ENCODE peak calls at places on chromosome 5, in five cellular contexts. N, P, S, L and C are unnamed samples.

GRCh38 chr5:171462928-171463843 is 43.7 kb downstream of the FGF18 start:
- DNase-seq in L (no peak), S (no peak), P (no peak), N (no peak), C (no peak)

GRCh38 chr5:164581889-164582288 is 1076.5 kb downstream of the MAT2B start:
- DNase-seq in N (no peak), S (no peak), L (no peak), P (no peak), C (no peak)

GRCh38 chr5:142861011-142861410 is 90.8 kb downstream of the ARHGAP26 start:
- DNase-seq in N (no peak), S (no peak), L (no peak), P (no peak), C (no peak)

GRCh38 chr5:136749016-136749415 is 383.7 kb upstream of the TRPC7 start:
- DNase-seq in P (no peak), S (no peak), L (peak; percentile 15), N (no peak), C (no peak)

GRCh38 chr5:1995491-1995890 is 112.8 kb upstream of the IRX4 start:
- DNase-seq in S (no peak), N (no peak), L (no peak), P (no peak), C (no peak)

GRCh38 chr5:36305571-36306326 is 4.0 kb upstream of the RANBP3L start:
- DNase-seq in N (no peak), P (peak; percentile 47), S (peak; percentile 46), L (peak; percentile 48), C (no peak)

GRCh38 chr5:172607213-172607793 is 33.8 kb upstream of the NEURL1B start:
- DNase-seq in S (no peak), L (no peak), P (no peak), N (no peak), C (no peak)

GRCh38 chr5:42767491-42768105 is 11.0 kb downstream of the CCDC152 start:
- DNase-seq in S (no peak), L (peak; percentile 44), N (peak; percentile 35), P (no peak), C (no peak)

GRCh38 chr5:151924564-151925395 is at the start of gene GLRA1:
- DNase-seq in S (no peak), L (peak; percentile 38), P (peak; percentile 31), N (peak; percentile 69), C (no peak)

DNA sequence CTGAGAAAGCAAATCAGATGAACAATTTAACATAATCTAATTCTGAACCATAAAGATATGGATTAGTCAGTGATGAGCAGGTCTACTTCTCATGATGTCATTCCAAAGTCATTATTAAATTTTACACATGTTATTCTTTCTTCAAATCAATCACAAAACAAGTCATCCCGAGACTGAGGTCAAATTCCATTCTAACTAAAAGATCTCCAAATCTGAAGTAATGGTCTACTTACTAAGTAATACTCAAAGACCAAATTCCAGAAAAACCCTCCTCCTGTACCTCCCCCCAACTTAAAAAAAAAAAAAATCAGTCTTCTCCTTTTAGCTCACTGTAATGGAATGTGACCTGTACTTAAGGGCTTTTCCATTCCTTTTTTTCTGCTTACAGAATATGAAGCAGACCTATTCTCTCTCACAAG is 4.7 kb downstream of the PFDN1 start:
- DNase-seq in L (peak; percentile 70), S (no peak), P (no peak), N (peak; percentile 34), C (no peak)
- H3K27ac ChIP-seq in L (peak overlapping the region; percentile 17), S (no peak overlapping the region), P (peak overlapping the region; percentile 5), N (peak overlapping the region; percentile 83), C (no peak overlapping the region)

DNA sequence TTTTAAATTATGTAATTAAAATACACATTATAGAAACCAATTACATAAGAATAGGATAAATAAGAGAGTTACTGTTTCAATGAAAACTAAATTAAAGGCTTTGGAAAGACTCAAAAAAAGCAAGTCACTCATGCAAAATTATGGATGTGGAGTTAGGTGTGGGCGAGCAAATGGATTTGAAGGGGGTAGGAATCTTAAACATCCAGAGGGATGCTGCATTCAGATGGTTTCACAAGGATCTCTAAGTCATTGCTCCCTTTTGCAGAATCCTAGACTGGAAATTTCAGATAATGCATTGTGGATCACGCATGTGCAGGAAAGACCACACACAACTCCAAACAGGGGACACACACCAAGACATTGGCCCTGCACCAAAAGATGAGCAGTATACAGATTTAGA is 57.5 kb downstream of the DRD1 start:
- DNase-seq in S (no peak), L (no peak), N (no peak), P (no peak), C (no peak)
- H3K27ac ChIP-seq in S (no peak overlapping the region), L (no peak overlapping the region), N (no peak overlapping the region), P (no peak overlapping the region), C (peak overlapping the region; percentile 5)

GRCh38 chr5:179194941-179195381 is 134.8 kb downstream of the ZNF354C start:
- DNase-seq in S (no peak), L (no peak), P (no peak), N (peak; percentile 65), C (no peak)

GRCh38 chr5:179196420-179197079 is 136.4 kb downstream of the ZNF354C start:
- DNase-seq in P (no peak), L (no peak), N (peak; percentile 48), S (no peak), C (no peak)

GRCh38 chr5:179201986-179202385 is 141.8 kb downstream of the ZNF354C start:
- DNase-seq in L (no peak), P (no peak), S (no peak), N (peak; percentile 14), C (no peak)

GRCh38 chr5:179195561-179196419 is 135.6 kb downstream of the ZNF354C start:
- DNase-seq in L (no peak), N (peak; percentile 79), S (peak; percentile 34), P (no peak), C (no peak)

DNA sequence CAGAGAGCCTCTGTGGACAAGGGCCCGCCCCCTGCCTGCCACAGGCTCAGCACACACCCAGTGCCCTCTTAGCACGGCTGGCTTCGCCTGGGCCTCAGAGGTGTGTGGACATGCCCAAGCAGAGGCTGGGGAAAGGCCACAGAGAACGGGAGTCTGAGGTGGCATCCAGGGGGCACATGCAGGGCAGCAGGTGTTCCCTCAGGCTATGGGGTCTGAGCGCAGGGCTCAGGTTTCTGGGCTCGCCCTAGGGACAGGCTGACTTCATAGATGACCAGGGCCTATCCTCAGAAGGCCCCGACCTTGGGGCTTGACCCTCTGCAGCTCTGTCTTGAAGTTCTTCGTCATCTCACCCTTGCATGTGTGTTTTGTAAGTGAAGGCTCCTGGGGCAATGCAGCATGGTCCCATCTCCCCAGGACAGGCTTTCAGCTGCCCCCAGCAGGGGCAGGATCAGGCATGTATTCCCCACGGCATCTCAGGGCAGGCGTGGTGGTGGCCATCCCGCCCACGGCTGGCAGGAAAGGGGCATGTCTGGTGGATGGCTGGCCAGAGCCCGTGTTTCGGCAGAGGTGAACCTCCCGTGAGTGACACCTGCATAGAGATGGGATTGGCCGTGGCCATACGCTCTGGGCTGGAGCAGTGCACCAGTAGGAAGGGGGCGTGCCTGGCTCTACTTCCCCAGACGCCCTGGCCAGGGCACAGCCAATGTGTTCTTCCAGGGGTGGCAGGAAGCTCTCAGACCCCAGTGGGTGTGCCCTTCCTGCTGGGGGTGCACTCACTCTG is 138.9 kb downstream of the ZNF354C start:
- DNase-seq in P (no peak), N (peak; percentile 69), S (peak; percentile 28), L (no peak), C (no peak)
- H3K27ac ChIP-seq in P (no peak overlapping the region), N (no peak overlapping the region), S (no peak overlapping the region), L (no peak overlapping the region), C (no peak overlapping the region)

GRCh38 chr5:81067406-81067805 is 107.2 kb downstream of the RASGRF2 start:
- DNase-seq in S (no peak), N (no peak), L (no peak), P (no peak), C (no peak)

GRCh38 chr5:81068635-81069034 is 108.5 kb downstream of the RASGRF2 start:
- DNase-seq in P (no peak), S (no peak), L (no peak), N (no peak), C (no peak)

GRCh38 chr5:81068063-81068462 is 107.9 kb downstream of the RASGRF2 start:
- DNase-seq in L (no peak), P (no peak), N (no peak), S (no peak), C (no peak)

GRCh38 chr5:81066102-81066501 is 105.9 kb downstream of the RASGRF2 start:
- DNase-seq in S (no peak), L (no peak), P (no peak), N (no peak), C (no peak)

GRCh38 chr5:81065492-81065891 is 105.3 kb downstream of the RASGRF2 start:
- DNase-seq in P (no peak), S (no peak), L (peak; percentile 77), N (no peak), C (no peak)
- H3K27ac ChIP-seq in P (no peak overlapping the region), S (peak overlapping the region; percentile 61), L (no peak overlapping the region), N (no peak overlapping the region), C (peak overlapping the region; percentile 7)

DNA sequence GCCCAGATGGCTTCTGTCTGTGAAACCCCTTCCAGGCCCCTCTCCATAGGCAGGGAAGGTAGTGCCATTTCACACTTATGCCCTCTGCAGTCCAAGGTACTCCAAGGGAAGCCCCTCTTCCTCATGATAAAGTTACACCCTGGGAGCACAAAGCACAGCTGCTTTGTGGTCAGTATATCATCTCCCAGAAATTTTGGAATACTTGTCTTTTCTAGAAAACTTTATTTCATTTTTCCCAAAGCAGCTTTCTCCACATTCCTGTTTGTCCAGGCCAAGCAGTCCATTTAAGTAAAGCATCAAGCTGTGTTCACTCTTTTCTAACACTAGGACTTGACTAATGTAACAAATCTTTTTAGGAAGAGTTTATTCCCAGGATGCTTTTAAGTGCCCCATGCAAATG is 371.8 kb upstream of the RGMB start:
- DNase-seq in L (no peak), P (no peak), N (peak; percentile 74), S (no peak), C (no peak)
- H3K27ac ChIP-seq in L (peak overlapping the region; percentile 1), P (no peak overlapping the region), N (no peak overlapping the region), S (no peak overlapping the region), C (no peak overlapping the region)

GRCh38 chr5:158698768-158699167 is 400.9 kb downstream of the EBF1 start:
- DNase-seq in P (no peak), N (no peak), L (no peak), S (no peak), C (no peak)

GRCh38 chr5:158700997-158701391 is 398.7 kb downstream of the EBF1 start:
- DNase-seq in S (no peak), L (no peak), P (no peak), N (no peak), C (no peak)

GRCh38 chr5:158701406-158702177 is 398.1 kb downstream of the EBF1 start:
- DNase-seq in N (peak; percentile 68), S (no peak), L (no peak), P (no peak), C (no peak)

GRCh38 chr5:158699336-158699735 is 400.4 kb downstream of the EBF1 start:
- DNase-seq in P (no peak), S (no peak), N (no peak), L (no peak), C (no peak)

GRCh38 chr5:158700231-158700996 is 399.3 kb downstream of the EBF1 start:
- DNase-seq in S (no peak), L (no peak), P (no peak), N (no peak), C (no peak)
- H3K27ac ChIP-seq in S (no peak overlapping the region), L (peak overlapping the region; percentile 23), P (no peak overlapping the region), N (peak overlapping the region; percentile 99), C (no peak overlapping the region)